ENCODE peak calls at places on chromosomes 13 and 19, in nine cellular contexts. L is neural crest cell, D is psoas muscle, G is Peyer's patch, R is GM23338, V is AG09309, Y is SK-N-SH, S is fibroblast of the aortic adventitia, O is tibial nerve. I is an unnamed sample.

GRCh38 chr13:45446181-45446580 is 18.6 kb upstream of the COG3 start:
- DNase-seq in L (no peak), D (no peak), G (no peak), R (no peak), V (peak; percentile 40), Y (no peak), S (peak; percentile 75), O (no peak), I (no peak)

GRCh38 chr19:11420429-11420893 is 1.3 kb upstream of the RGL3 start:
- DNase-seq in L (no peak), D (peak; percentile 88), G (no peak), R (peak; percentile 44), V (no peak), Y (no peak), S (peak; percentile 27), O (no peak), I (peak; percentile 52)

GRCh38 chr13:109900723-109901122 is 114.3 kb upstream of the IRS2 start:
- DNase-seq in L (no peak), D (no peak), G (no peak), R (no peak), V (no peak), Y (no peak), S (no peak), O (no peak), I (no peak)

GRCh38 chr19:50906217-50906616 is 5.0 kb downstream of the KLK4 start:
- DNase-seq in L (peak; percentile 46), D (no peak), G (no peak), R (peak; percentile 93), V (no peak), Y (peak; percentile 57), S (peak; percentile 12), O (no peak), I (peak; percentile 65)

GRCh38 chr13:28584873-28585317 is 74.0 kb upstream of the POMP start:
- DNase-seq in L (no peak), D (no peak), G (no peak), R (no peak), V (peak; percentile 70), Y (no peak), S (peak; percentile 59), O (no peak), I (no peak)

GRCh38 chr19:34963531-34964406 is at the start of gene ZNF792:
- DNase-seq in L (peak; percentile 66), D (peak; percentile 82), G (peak; percentile 80), R (peak; percentile 88), V (no peak), Y (peak; percentile 91), S (peak; percentile 25), O (peak; percentile 21), I (peak; percentile 64)

GRCh38 chr19:54573330-54573872 is at the start of gene LILRA2:
- DNase-seq in L (no peak), D (no peak), G (no peak), R (no peak), V (no peak), Y (no peak), S (no peak), O (no peak), I (no peak)

GRCh38 chr13:24692541-24692940 is 12.3 kb downstream of the ATP12A start:
- DNase-seq in L (no peak), D (peak; percentile 15), G (no peak), R (no peak), V (peak; percentile 35), Y (no peak), S (peak; percentile 70), O (no peak), I (no peak)

GRCh38 chr13:44920013-44920412 is 69.3 kb downstream of the NUFIP1 start:
- DNase-seq in L (no peak), D (no peak), G (no peak), R (no peak), V (no peak), Y (no peak), S (no peak), O (no peak), I (no peak)

GRCh38 chr13:64640002-64640401 is 2590.1 kb downstream of the PCDH9 start:
- DNase-seq in L (no peak), D (no peak), G (no peak), R (no peak), V (no peak), Y (no peak), S (no peak), O (no peak), I (no peak)

GRCh38 chr13:18943721-18944391 is 237.8 kb downstream of the TUBA3C start:
- DNase-seq in L (no peak), D (no peak), G (peak; percentile 30), R (no peak), V (no peak), Y (no peak), S (no peak), O (no peak), I (no peak)

GRCh38 chr13:71882120-71882519 is 15.1 kb upstream of the DACH1 start:
- DNase-seq in L (no peak), D (no peak), G (no peak), R (no peak), V (no peak), Y (no peak), S (no peak), O (no peak), I (no peak)

GRCh38 chr19:10334340-10335148 is 1.2 kb upstream of the RAVER1 start:
- DNase-seq in L (peak; percentile 95), D (peak; percentile 98), G (peak; percentile 98), R (peak; percentile 95), V (peak; percentile 76), Y (peak; percentile 92), S (peak; percentile 93), O (peak; percentile 92), I (peak; percentile 98)

GRCh38 chr13:67341406-67341805 is 111.3 kb upstream of the PCDH9 start:
- DNase-seq in L (no peak), D (no peak), G (no peak), R (no peak), V (no peak), Y (no peak), S (no peak), O (no peak), I (no peak)

GRCh38 chr13:49444517-49445395 is 682 bp downstream of the SETDB2 start:
- DNase-seq in L (no peak), D (no peak), G (no peak), R (peak; percentile 39), V (no peak), Y (peak; percentile 8), S (peak; percentile 52), O (no peak), I (peak; percentile 17)

GRCh38 chr13:40639226-40639681 is 27.2 kb downstream of the FOXO1 start:
- DNase-seq in L (no peak), D (no peak), G (no peak), R (no peak), V (no peak), Y (no peak), S (peak; percentile 60), O (no peak), I (no peak)

GRCh38 chr13:37383066-37383465 is 215.5 kb downstream of the POSTN start:
- DNase-seq in L (no peak), D (no peak), G (no peak), R (no peak), V (no peak), Y (no peak), S (no peak), O (no peak), I (no peak)

GRCh38 chr13:51840141-51840540 is 4.8 kb downstream of the TMEM272 start:
- DNase-seq in L (no peak), D (no peak), G (no peak), R (no peak), V (no peak), Y (no peak), S (no peak), O (no peak), I (no peak)

GRCh38 chr19:14116918-14117578 is 514 bp downstream of the PRKACA start:
- DNase-seq in L (no peak), D (peak; percentile 77), G (peak; percentile 56), R (peak; percentile 51), V (no peak), Y (peak; percentile 47), S (no peak), O (no peak), I (peak; percentile 35)

GRCh38 chr13:38866649-38867048 is 124.0 kb downstream of the STOML3 start:
- DNase-seq in L (no peak), D (no peak), G (no peak), R (no peak), V (no peak), Y (no peak), S (no peak), O (no peak), I (no peak)
- TF ChIP-seq CTCF in L (no peak), D (no peak), G (no peak), R (peak; percentile 16), V (no peak), Y (no peak), S (no peak), O (no peak), I (no peak)

GRCh38 chr19:6018786-6019185 is 40.8 kb upstream of the RANBP3 start:
- DNase-seq in L (no peak), D (peak; percentile 41), G (peak; percentile 37), R (peak; percentile 82), V (no peak), Y (peak; percentile 56), S (no peak), O (no peak), I (no peak)
- TF ChIP-seq CTCF in L (no peak), D (no peak), G (no peak), R (peak; percentile 79), V (peak; percentile 6), Y (no peak), S (no peak), O (no peak), I (no peak)

GRCh38 chr19:56748443-56748842 is 76.9 kb upstream of the ZNF835 start:
- DNase-seq in L (no peak), D (no peak), G (no peak), R (peak; percentile 11), V (no peak), Y (peak; percentile 40), S (no peak), O (no peak), I (peak; percentile 20)
- TF ChIP-seq CTCF in L (peak; percentile 17), D (peak; percentile 30), G (no peak), R (peak; percentile 32), V (no peak), Y (peak; percentile 41), S (no peak), O (peak; percentile 12), I (peak; percentile 65)

GRCh38 chr13:47794963-47795362 is 206.1 kb downstream of the SUCLA2 start:
- DNase-seq in L (no peak), D (no peak), G (no peak), R (peak; percentile 74), V (no peak), Y (peak; percentile 26), S (peak; percentile 11), O (no peak), I (no peak)
- TF ChIP-seq CTCF in L (peak; percentile 52), D (no peak), G (no peak), R (peak; percentile 60), V (peak; percentile 62), Y (peak; percentile 54), S (peak; percentile 63), O (no peak), I (peak; percentile 22)

I was measured in thyroid gland.